ENCODE peak calls at places on chromosomes 5 and 9, in ten cellular contexts. One of them, this sample, is unnamed.
A peak's percentile ranks its signal among the peaks of the same experiment; 100 is the strongest.

GRCh38 chr9:91966503-91966902 is 16.5 kb upstream of the ROR2 start:
- DNase-seq in stomach: no peak
- DNase-seq in astrocyte of the spinal cord: no peak
- DNase-seq in cardiac muscle cell: no peak
- DNase-seq in PC-9: no peak
- DNase-seq in psoas muscle: no peak
- DNase-seq in breast epithelium: no peak
- DNase-seq in activated CD8-positive, alpha-beta T cell treated with anti-CD3 and anti-CD28 coated beads for 36 hours: no peak
- DNase-seq in mucosa of descending colon: no peak
- DNase-seq in left ventricle myocardium inferior: no peak
- DNase-seq in this sample: no peak

GRCh38 chr9:129097671-129098306 is 12.8 kb downstream of the CRAT start:
- DNase-seq in stomach: no peak
- DNase-seq in astrocyte of the spinal cord: no peak
- DNase-seq in cardiac muscle cell: no peak
- DNase-seq in PC-9: no peak
- DNase-seq in psoas muscle: no peak
- DNase-seq in breast epithelium: no peak
- DNase-seq in activated CD8-positive, alpha-beta T cell treated with anti-CD3 and anti-CD28 coated beads for 36 hours: no peak
- DNase-seq in mucosa of descending colon: peak; percentile 18
- DNase-seq in left ventricle myocardium inferior: no peak
- DNase-seq in this sample: no peak

GRCh38 chr5:135493406-135494180 is 41.4 kb upstream of the TIFAB start:
- DNase-seq in stomach: no peak
- DNase-seq in astrocyte of the spinal cord: peak; percentile 87
- DNase-seq in cardiac muscle cell: peak; percentile 84
- DNase-seq in PC-9: peak; percentile 4
- DNase-seq in psoas muscle: no peak
- DNase-seq in breast epithelium: peak; percentile 54
- DNase-seq in activated CD8-positive, alpha-beta T cell treated with anti-CD3 and anti-CD28 coated beads for 36 hours: no peak
- DNase-seq in mucosa of descending colon: no peak
- DNase-seq in left ventricle myocardium inferior: no peak
- DNase-seq in this sample: no peak

GRCh38 chr9:125407432-125407973 is 145.9 kb downstream of the GAPVD1 start:
- DNase-seq in stomach: no peak
- DNase-seq in astrocyte of the spinal cord: no peak
- DNase-seq in cardiac muscle cell: no peak
- DNase-seq in PC-9: no peak
- DNase-seq in psoas muscle: no peak
- DNase-seq in breast epithelium: no peak
- DNase-seq in activated CD8-positive, alpha-beta T cell treated with anti-CD3 and anti-CD28 coated beads for 36 hours: no peak
- DNase-seq in mucosa of descending colon: no peak
- DNase-seq in left ventricle myocardium inferior: no peak
- DNase-seq in this sample: no peak

GRCh38 chr9:134174526-134175290 is 10.3 kb upstream of the RNU6ATAC start:
- DNase-seq in stomach: no peak
- DNase-seq in astrocyte of the spinal cord: no peak
- DNase-seq in cardiac muscle cell: no peak
- DNase-seq in PC-9: no peak
- DNase-seq in psoas muscle: no peak
- DNase-seq in breast epithelium: no peak
- DNase-seq in activated CD8-positive, alpha-beta T cell treated with anti-CD3 and anti-CD28 coated beads for 36 hours: no peak
- DNase-seq in mucosa of descending colon: no peak
- DNase-seq in left ventricle myocardium inferior: no peak
- DNase-seq in this sample: no peak

GRCh38 chr5:41995193-41995592 is 70.1 kb downstream of the FBXO4 start:
- DNase-seq in stomach: no peak
- DNase-seq in astrocyte of the spinal cord: no peak
- DNase-seq in cardiac muscle cell: no peak
- DNase-seq in PC-9: no peak
- DNase-seq in psoas muscle: no peak
- DNase-seq in breast epithelium: no peak
- DNase-seq in activated CD8-positive, alpha-beta T cell treated with anti-CD3 and anti-CD28 coated beads for 36 hours: no peak
- DNase-seq in mucosa of descending colon: no peak
- DNase-seq in left ventricle myocardium inferior: no peak
- DNase-seq in this sample: no peak

GRCh38 chr5:88394531-88395185 is 126.0 kb upstream of the TMEM161B start:
- DNase-seq in stomach: no peak
- DNase-seq in astrocyte of the spinal cord: peak; percentile 35
- DNase-seq in cardiac muscle cell: no peak
- DNase-seq in PC-9: no peak
- DNase-seq in psoas muscle: no peak
- DNase-seq in breast epithelium: no peak
- DNase-seq in activated CD8-positive, alpha-beta T cell treated with anti-CD3 and anti-CD28 coated beads for 36 hours: no peak
- DNase-seq in mucosa of descending colon: no peak
- DNase-seq in left ventricle myocardium inferior: no peak
- DNase-seq in this sample: no peak

GRCh38 chr9:10488937-10489336 is 123.9 kb downstream of the PTPRD start:
- DNase-seq in stomach: no peak
- DNase-seq in astrocyte of the spinal cord: no peak
- DNase-seq in cardiac muscle cell: no peak
- DNase-seq in PC-9: no peak
- DNase-seq in psoas muscle: no peak
- DNase-seq in breast epithelium: no peak
- DNase-seq in activated CD8-positive, alpha-beta T cell treated with anti-CD3 and anti-CD28 coated beads for 36 hours: no peak
- DNase-seq in mucosa of descending colon: no peak
- DNase-seq in left ventricle myocardium inferior: no peak
- DNase-seq in this sample: no peak

GRCh38 chr5:51621156-51621555 is 237.9 kb downstream of the ISL1 start:
- DNase-seq in stomach: no peak
- DNase-seq in astrocyte of the spinal cord: no peak
- DNase-seq in cardiac muscle cell: no peak
- DNase-seq in PC-9: no peak
- DNase-seq in psoas muscle: no peak
- DNase-seq in breast epithelium: no peak
- DNase-seq in activated CD8-positive, alpha-beta T cell treated with anti-CD3 and anti-CD28 coated beads for 36 hours: no peak
- DNase-seq in mucosa of descending colon: no peak
- DNase-seq in left ventricle myocardium inferior: no peak
- DNase-seq in this sample: no peak

GRCh38 chr5:154589511-154589910 is 111.5 kb upstream of the HAND1 start:
- DNase-seq in stomach: no peak
- DNase-seq in astrocyte of the spinal cord: no peak
- DNase-seq in cardiac muscle cell: no peak
- DNase-seq in PC-9: no peak
- DNase-seq in psoas muscle: no peak
- DNase-seq in breast epithelium: no peak
- DNase-seq in activated CD8-positive, alpha-beta T cell treated with anti-CD3 and anti-CD28 coated beads for 36 hours: no peak
- DNase-seq in mucosa of descending colon: no peak
- DNase-seq in left ventricle myocardium inferior: no peak
- DNase-seq in this sample: no peak

GRCh38 chr5:89320889-89321288 is 437.9 kb upstream of the MEF2C start:
- DNase-seq in stomach: no peak
- DNase-seq in astrocyte of the spinal cord: no peak
- DNase-seq in cardiac muscle cell: no peak
- DNase-seq in PC-9: no peak
- DNase-seq in psoas muscle: no peak
- DNase-seq in breast epithelium: no peak
- DNase-seq in activated CD8-positive, alpha-beta T cell treated with anti-CD3 and anti-CD28 coated beads for 36 hours: no peak
- DNase-seq in mucosa of descending colon: no peak
- DNase-seq in left ventricle myocardium inferior: no peak
- DNase-seq in this sample: no peak

GRCh38 chr5:3350781-3351180 is 244.9 kb upstream of the IRX1 start:
- DNase-seq in stomach: peak; percentile 10
- DNase-seq in astrocyte of the spinal cord: no peak
- DNase-seq in cardiac muscle cell: no peak
- DNase-seq in PC-9: no peak
- DNase-seq in psoas muscle: no peak
- DNase-seq in breast epithelium: no peak
- DNase-seq in activated CD8-positive, alpha-beta T cell treated with anti-CD3 and anti-CD28 coated beads for 36 hours: no peak
- DNase-seq in mucosa of descending colon: no peak
- DNase-seq in left ventricle myocardium inferior: no peak
- DNase-seq in this sample: no peak
- TF ChIP-seq CTCF in stomach: no peak
- TF ChIP-seq CTCF in astrocyte of the spinal cord: no peak
- TF ChIP-seq CTCF in cardiac muscle cell: no peak
- TF ChIP-seq CTCF in PC-9: no peak
- TF ChIP-seq CTCF in psoas muscle: no peak
- TF ChIP-seq CTCF in breast epithelium: no peak
- TF ChIP-seq CTCF in activated CD8-positive, alpha-beta T cell treated with anti-CD3 and anti-CD28 coated beads for 36 hours: no peak
- TF ChIP-seq CTCF in mucosa of descending colon: no peak
- TF ChIP-seq CTCF in left ventricle myocardium inferior: no peak
- TF ChIP-seq CTCF in this sample: no peak

GRCh38 chr5:116301110-116301509 is 216.3 kb downstream of the COMMD10 start:
- DNase-seq in stomach: no peak
- DNase-seq in astrocyte of the spinal cord: no peak
- DNase-seq in cardiac muscle cell: no peak
- DNase-seq in PC-9: no peak
- DNase-seq in psoas muscle: no peak
- DNase-seq in breast epithelium: no peak
- DNase-seq in activated CD8-positive, alpha-beta T cell treated with anti-CD3 and anti-CD28 coated beads for 36 hours: no peak
- DNase-seq in mucosa of descending colon: no peak
- DNase-seq in left ventricle myocardium inferior: no peak
- DNase-seq in this sample: no peak

GRCh38 chr5:116303340-116303739 is 218.5 kb downstream of the COMMD10 start:
- DNase-seq in stomach: no peak
- DNase-seq in astrocyte of the spinal cord: no peak
- DNase-seq in cardiac muscle cell: no peak
- DNase-seq in PC-9: no peak
- DNase-seq in psoas muscle: no peak
- DNase-seq in breast epithelium: no peak
- DNase-seq in activated CD8-positive, alpha-beta T cell treated with anti-CD3 and anti-CD28 coated beads for 36 hours: no peak
- DNase-seq in mucosa of descending colon: no peak
- DNase-seq in left ventricle myocardium inferior: no peak
- DNase-seq in this sample: no peak

GRCh38 chr5:116296335-116297072 is 211.7 kb downstream of the COMMD10 start:
- DNase-seq in stomach: no peak
- DNase-seq in astrocyte of the spinal cord: no peak
- DNase-seq in cardiac muscle cell: no peak
- DNase-seq in PC-9: no peak
- DNase-seq in psoas muscle: no peak
- DNase-seq in breast epithelium: no peak
- DNase-seq in activated CD8-positive, alpha-beta T cell treated with anti-CD3 and anti-CD28 coated beads for 36 hours: no peak
- DNase-seq in mucosa of descending colon: no peak
- DNase-seq in left ventricle myocardium inferior: no peak
- DNase-seq in this sample: no peak

GRCh38 chr5:116300016-116300601 is 215.3 kb downstream of the COMMD10 start:
- DNase-seq in stomach: no peak
- DNase-seq in astrocyte of the spinal cord: no peak
- DNase-seq in cardiac muscle cell: no peak
- DNase-seq in PC-9: no peak
- DNase-seq in psoas muscle: no peak
- DNase-seq in breast epithelium: no peak
- DNase-seq in activated CD8-positive, alpha-beta T cell treated with anti-CD3 and anti-CD28 coated beads for 36 hours: no peak
- DNase-seq in mucosa of descending colon: no peak
- DNase-seq in left ventricle myocardium inferior: no peak
- DNase-seq in this sample: no peak

DNA sequence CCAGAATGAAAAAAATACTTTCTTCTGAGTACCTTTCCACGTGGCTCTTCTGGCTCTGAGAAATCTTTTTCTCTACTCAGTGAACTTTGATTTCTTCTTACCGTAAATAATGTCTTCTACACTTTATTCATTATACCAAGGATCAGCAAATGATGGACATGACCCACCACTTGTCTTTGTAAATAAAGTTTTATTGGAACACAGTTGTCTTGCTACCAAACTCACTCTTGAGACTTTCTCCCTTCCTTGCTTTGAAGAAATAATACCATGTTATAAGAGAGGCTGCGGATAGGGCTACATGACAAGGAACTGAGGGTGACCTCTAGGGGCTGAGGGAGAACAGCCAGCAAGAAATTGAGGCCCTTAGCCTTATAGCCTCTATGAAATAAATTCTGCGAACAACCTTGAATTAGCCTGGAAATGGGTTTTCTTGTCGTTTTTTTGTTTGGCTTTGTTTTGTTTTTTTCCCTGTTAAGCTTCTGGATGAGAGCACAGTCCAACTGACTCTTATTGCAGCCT is 212.5 kb downstream of the COMMD10 start:
- DNase-seq in stomach: no peak
- DNase-seq in astrocyte of the spinal cord: no peak
- DNase-seq in cardiac muscle cell: no peak
- DNase-seq in PC-9: no peak
- DNase-seq in psoas muscle: no peak
- DNase-seq in breast epithelium: no peak
- DNase-seq in activated CD8-positive, alpha-beta T cell treated with anti-CD3 and anti-CD28 coated beads for 36 hours: no peak
- DNase-seq in mucosa of descending colon: no peak
- DNase-seq in left ventricle myocardium inferior: no peak
- DNase-seq in this sample: no peak
- TF ChIP-seq CTCF in stomach: no peak
- TF ChIP-seq CTCF in astrocyte of the spinal cord: no peak
- TF ChIP-seq CTCF in cardiac muscle cell: no peak
- TF ChIP-seq CTCF in PC-9: no peak
- TF ChIP-seq CTCF in psoas muscle: no peak
- TF ChIP-seq CTCF in breast epithelium: no peak
- TF ChIP-seq CTCF in activated CD8-positive, alpha-beta T cell treated with anti-CD3 and anti-CD28 coated beads for 36 hours: no peak
- TF ChIP-seq CTCF in mucosa of descending colon: no peak
- TF ChIP-seq CTCF in left ventricle myocardium inferior: no peak
- TF ChIP-seq CTCF in this sample: no peak

DNA sequence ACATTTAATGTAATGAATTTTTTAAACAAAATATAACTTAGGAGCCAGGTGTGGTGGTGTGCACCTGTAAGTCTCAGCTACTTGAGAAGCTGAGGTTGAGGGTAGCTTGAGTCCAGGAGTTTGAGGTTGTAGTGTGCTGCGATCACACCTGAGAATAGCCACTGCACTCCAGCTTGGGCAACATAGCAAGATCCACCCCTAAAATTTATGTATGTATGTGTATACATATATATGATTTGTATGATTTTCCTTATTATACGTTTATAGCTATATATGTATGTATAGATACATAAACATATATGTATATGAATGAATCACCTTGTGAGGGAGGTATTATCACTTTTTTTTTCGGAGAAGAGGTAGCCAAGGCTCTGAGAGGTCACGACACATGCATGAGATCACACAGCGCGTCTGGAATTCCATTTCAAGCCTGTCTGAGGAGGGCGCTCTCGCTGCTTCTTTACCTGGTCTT is 598 bp upstream of the CCNI2 start:
- DNase-seq in stomach: peak; percentile 54
- DNase-seq in astrocyte of the spinal cord: no peak
- DNase-seq in cardiac muscle cell: no peak
- DNase-seq in PC-9: no peak
- DNase-seq in psoas muscle: no peak
- DNase-seq in breast epithelium: peak; percentile 36
- DNase-seq in activated CD8-positive, alpha-beta T cell treated with anti-CD3 and anti-CD28 coated beads for 36 hours: peak; percentile 79
- DNase-seq in mucosa of descending colon: no peak
- DNase-seq in left ventricle myocardium inferior: no peak
- DNase-seq in this sample: no peak
- TF ChIP-seq CTCF in stomach: no peak
- TF ChIP-seq CTCF in astrocyte of the spinal cord: peak; percentile 41
- TF ChIP-seq CTCF in cardiac muscle cell: peak; percentile 27
- TF ChIP-seq CTCF in PC-9: peak; percentile 41
- TF ChIP-seq CTCF in psoas muscle: no peak
- TF ChIP-seq CTCF in breast epithelium: peak; percentile 43
- TF ChIP-seq CTCF in activated CD8-positive, alpha-beta T cell treated with anti-CD3 and anti-CD28 coated beads for 36 hours: peak; percentile 68
- TF ChIP-seq CTCF in mucosa of descending colon: no peak
- TF ChIP-seq CTCF in left ventricle myocardium inferior: no peak
- TF ChIP-seq CTCF in this sample: no peak

DNA sequence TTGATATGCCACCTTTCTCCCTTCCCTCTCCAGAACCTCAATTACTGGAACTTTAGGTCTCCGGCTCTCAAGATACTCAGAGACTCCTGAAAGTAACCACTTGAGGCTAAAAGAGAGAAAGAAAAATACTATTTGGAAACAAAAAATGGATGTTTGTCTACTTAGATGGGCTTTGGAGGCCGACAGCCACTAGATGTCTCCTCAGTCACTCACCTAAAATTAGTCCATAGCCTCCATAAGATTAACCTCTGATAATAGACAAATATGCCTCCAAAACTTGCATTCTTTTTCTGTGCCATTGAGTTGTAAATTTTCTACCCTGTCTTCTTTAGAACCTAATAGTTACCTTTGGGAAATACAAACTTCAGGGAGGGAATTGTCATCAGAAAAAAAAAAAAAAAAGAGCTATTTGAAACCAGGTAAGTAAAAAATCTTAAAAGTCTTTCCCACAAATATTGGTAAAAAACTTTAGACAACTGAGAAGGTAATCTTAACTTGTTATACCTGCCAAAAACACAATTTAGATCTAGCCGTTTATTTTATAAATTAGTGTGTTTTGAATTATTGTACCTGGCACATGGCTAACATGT is 11.2 kb upstream of the PCDH1 start:
- DNase-seq in stomach: no peak
- DNase-seq in astrocyte of the spinal cord: no peak
- DNase-seq in cardiac muscle cell: peak; percentile 32
- DNase-seq in PC-9: no peak
- DNase-seq in psoas muscle: no peak
- DNase-seq in breast epithelium: no peak
- DNase-seq in activated CD8-positive, alpha-beta T cell treated with anti-CD3 and anti-CD28 coated beads for 36 hours: peak; percentile 16
- DNase-seq in mucosa of descending colon: no peak
- DNase-seq in left ventricle myocardium inferior: no peak
- DNase-seq in this sample: no peak
- TF ChIP-seq CTCF in stomach: no peak
- TF ChIP-seq CTCF in astrocyte of the spinal cord: peak; percentile 55
- TF ChIP-seq CTCF in cardiac muscle cell: peak; percentile 45
- TF ChIP-seq CTCF in PC-9: peak; percentile 59
- TF ChIP-seq CTCF in psoas muscle: peak; percentile 24
- TF ChIP-seq CTCF in breast epithelium: no peak
- TF ChIP-seq CTCF in activated CD8-positive, alpha-beta T cell treated with anti-CD3 and anti-CD28 coated beads for 36 hours: peak; percentile 32
- TF ChIP-seq CTCF in mucosa of descending colon: no peak
- TF ChIP-seq CTCF in left ventricle myocardium inferior: peak; percentile 50
- TF ChIP-seq CTCF in this sample: no peak